ENCODE peak calls at places on chromosomes 3 and 15, in seven cellular contexts. Y, F, K, W, T, V and L are unnamed samples.

GRCh38 chr3:132222868-132223538 is 94.2 kb upstream of the ACP3 start:
- DNase-seq in Y (peak; percentile 81), F (no peak), K (no peak), W (no peak), T (no peak), V (no peak), L (no peak)

GRCh38 chr3:177610677-177611654 is 413.7 kb upstream of the TBL1XR1 start:
- DNase-seq in Y (no peak), F (peak; percentile 77), K (peak; percentile 34), W (no peak), T (peak; percentile 6), V (peak; percentile 51), L (no peak)

GRCh38 chr15:90190606-90191343 is 10.4 kb upstream of the SEMA4B start:
- DNase-seq in Y (no peak), F (peak; percentile 55), K (no peak), W (no peak), T (no peak), V (no peak), L (no peak)

GRCh38 chr15:35624881-35625280 is 78.9 kb upstream of the DPH6 start:
- DNase-seq in Y (peak; percentile 32), F (no peak), K (no peak), W (peak; percentile 82), T (no peak), V (peak; percentile 54), L (peak; percentile 79)

GRCh38 chr15:33581032-33581431 is 270.3 kb downstream of the RYR3 start:
- DNase-seq in Y (peak; percentile 44), F (no peak), K (no peak), W (peak; percentile 31), T (no peak), V (peak; percentile 74), L (no peak)

GRCh38 chr3:184748219-184749135 is 36.6 kb upstream of the MAGEF1 start:
- DNase-seq in Y (no peak), F (peak; percentile 46), K (no peak), W (no peak), T (no peak), V (no peak), L (no peak)

GRCh38 chr3:57434041-57434440 is 110.1 kb downstream of the DNAH12 start:
- DNase-seq in Y (peak; percentile 7), F (no peak), K (no peak), W (peak; percentile 16), T (no peak), V (peak; percentile 59), L (no peak)

GRCh38 chr15:49424954-49425353 is 1.9 kb downstream of the FGF7 start:
- DNase-seq in Y (no peak), F (no peak), K (no peak), W (no peak), T (no peak), V (no peak), L (no peak)

GRCh38 chr3:3316523-3316922 is 137.0 kb upstream of the CRBN start:
- DNase-seq in Y (no peak), F (no peak), K (no peak), W (no peak), T (no peak), V (no peak), L (no peak)

GRCh38 chr15:70033529-70034140 is 64.1 kb downstream of the TLE3 start:
- DNase-seq in Y (peak; percentile 18), F (no peak), K (no peak), W (peak; percentile 35), T (no peak), V (no peak), L (no peak)

GRCh38 chr15:43209059-43209824 is 11.6 kb downstream of the EPB42 start:
- DNase-seq in Y (no peak), F (no peak), K (no peak), W (no peak), T (no peak), V (no peak), L (no peak)

GRCh38 chr3:44984335-44984734 is 8.3 kb downstream of the EXOSC7 start:
- DNase-seq in Y (no peak), F (no peak), K (no peak), W (no peak), T (no peak), V (no peak), L (no peak)

GRCh38 chr3:194485471-194485875 is 1.3 kb downstream of the ATP13A3 start:
- DNase-seq in Y (no peak), F (no peak), K (no peak), W (no peak), T (no peak), V (peak; percentile 45), L (no peak)

GRCh38 chr3:38133557-38134405 is 3.1 kb downstream of the ACAA1 start:
- DNase-seq in Y (no peak), F (peak; percentile 42), K (no peak), W (no peak), T (no peak), V (no peak), L (no peak)

GRCh38 chr3:106629215-106629832 is 747.9 kb upstream of the CCDC54 start:
- DNase-seq in Y (no peak), F (no peak), K (no peak), W (no peak), T (no peak), V (no peak), L (no peak)

GRCh38 chr3:16297991-16298885 is 33.2 kb downstream of the OXNAD1 start:
- DNase-seq in Y (no peak), F (no peak), K (no peak), W (no peak), T (no peak), V (no peak), L (no peak)

GRCh38 chr3:7728566-7729519 is 772.8 kb upstream of the LMCD1 start:
- DNase-seq in Y (no peak), F (no peak), K (no peak), W (no peak), T (no peak), V (no peak), L (no peak)

GRCh38 chr3:13023251-13024055 is 49.8 kb downstream of the IQSEC1 start:
- DNase-seq in Y (no peak), F (no peak), K (peak; percentile 3), W (no peak), T (no peak), V (no peak), L (no peak)

GRCh38 chr3:194683431-194683830 is 2.3 kb upstream of the FAM43A start:
- DNase-seq in Y (no peak), F (no peak), K (no peak), W (no peak), T (no peak), V (peak; percentile 15), L (no peak)

DNA sequence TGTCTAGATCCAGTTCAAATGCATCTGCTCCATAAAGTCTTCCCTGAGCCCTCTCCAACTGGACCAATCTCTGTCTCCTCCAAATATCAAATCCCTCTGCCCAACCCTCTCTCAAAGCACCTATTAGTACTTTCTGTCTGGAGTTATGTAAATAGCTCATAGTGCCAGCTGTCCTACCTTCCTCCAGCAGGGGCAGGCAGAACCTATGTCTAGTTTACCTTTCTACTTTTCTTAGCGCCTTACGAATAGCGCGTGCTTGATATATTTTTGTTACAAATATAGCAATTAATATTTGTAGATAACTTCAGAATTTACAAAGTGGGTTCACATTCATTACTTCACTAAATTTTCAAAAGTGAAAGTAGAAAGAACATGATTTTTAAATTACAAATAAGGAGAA is 14.0 kb upstream of the CCDC80 start:
- DNase-seq in Y (no peak), F (no peak), K (no peak), W (no peak), T (no peak), V (peak; percentile 29), L (no peak)
- TF ChIP-seq CTCF in Y (peak; percentile 32), F (no peak), K (no peak), W (peak; percentile 41), T (peak; percentile 18), V (no peak), L (no peak)

GRCh38 chr3:129607391-129608068 is 1.1 kb upstream of the PLXND1 start:
- DNase-seq in Y (no peak), F (no peak), K (no peak), W (no peak), T (no peak), V (no peak), L (no peak)

GRCh38 chr3:129606522-129607390 is at the start of gene PLXND1:
- DNase-seq in Y (no peak), F (peak; percentile 61), K (no peak), W (peak; percentile 62), T (peak; percentile 39), V (peak; percentile 56), L (no peak)

GRCh38 chr3:129604223-129604941 is 2.1 kb downstream of the PLXND1 start:
- DNase-seq in Y (no peak), F (no peak), K (no peak), W (no peak), T (no peak), V (no peak), L (no peak)

GRCh38 chr3:129604942-129605592 is 1.4 kb downstream of the PLXND1 start:
- DNase-seq in Y (no peak), F (no peak), K (no peak), W (no peak), T (no peak), V (no peak), L (no peak)

GRCh38 chr3:129605593-129606521 is 619 bp downstream of the PLXND1 start:
- DNase-seq in Y (no peak), F (peak; percentile 50), K (no peak), W (no peak), T (peak; percentile 46), V (peak; percentile 55), L (no peak)
- TF ChIP-seq CTCF in Y (no peak), F (no peak), K (no peak), W (no peak), T (no peak), V (no peak), L (no peak)

GRCh38 chr3:126498936-126499335 is 18.6 kb downstream of the UROC1 start:
- DNase-seq in Y (no peak), F (no peak), K (no peak), W (no peak), T (no peak), V (no peak), L (no peak)
- TF ChIP-seq CTCF in Y (no peak), F (no peak), K (no peak), W (no peak), T (no peak), V (no peak), L (no peak)

GRCh38 chr3:138356666-138357409 is 8.5 kb downstream of the MRAS start:
- DNase-seq in Y (no peak), F (no peak), K (no peak), W (no peak), T (no peak), V (no peak), L (no peak)

GRCh38 chr3:138354376-138354775 is 6.0 kb downstream of the MRAS start:
- DNase-seq in Y (no peak), F (no peak), K (no peak), W (no peak), T (no peak), V (no peak), L (no peak)

GRCh38 chr3:138351916-138352555 is 3.7 kb downstream of the MRAS start:
- DNase-seq in Y (no peak), F (no peak), K (no peak), W (no peak), T (no peak), V (no peak), L (no peak)

GRCh38 chr3:138351151-138351550 is 2.8 kb downstream of the MRAS start:
- DNase-seq in Y (no peak), F (no peak), K (no peak), W (no peak), T (no peak), V (no peak), L (no peak)

DNA sequence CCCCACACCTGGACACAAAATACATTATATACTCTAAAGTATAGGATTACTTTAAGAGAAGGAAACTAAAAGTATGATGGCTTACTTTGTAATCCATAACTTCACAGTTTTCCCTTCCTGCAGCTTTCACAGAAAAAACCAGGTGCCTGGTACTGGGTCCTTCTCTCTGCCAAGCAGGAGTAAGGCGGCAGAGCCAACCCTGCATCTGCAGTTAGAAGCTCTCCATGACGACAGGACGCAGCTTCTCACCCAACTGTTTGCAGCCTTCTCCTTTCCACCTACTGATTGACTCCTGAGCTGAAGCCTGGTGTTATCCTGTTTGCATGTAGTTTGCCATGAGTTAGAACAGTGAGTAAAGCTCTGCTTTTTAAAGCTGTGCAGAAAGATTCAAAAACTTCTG is 6.7 kb downstream of the MRAS start:
- DNase-seq in Y (no peak), F (no peak), K (no peak), W (no peak), T (no peak), V (no peak), L (no peak)
- TF ChIP-seq CTCF in Y (no peak), F (no peak), K (no peak), W (no peak), T (no peak), V (no peak), L (no peak)